ENCODE peak calls at places on chromosomes 6 and 20, in four cellular contexts. M is H1, Z is K562, D is GM12878. U is an unnamed sample.

GRCh38 chr6:75266716-75267291 is 17.8 kb downstream of the TMEM30A start:
- DNase-seq in D (no peak), Z (peak; percentile 25), M (no peak), U (no peak)

GRCh38 chr6:99614430-99615161 is 8.0 kb downstream of the PRDM13 start:
- DNase-seq in D (no peak), M (no peak), Z (no peak), U (no peak)

GRCh38 chr20:59191036-59191755 is 27.6 kb downstream of the ZNF831 start:
- DNase-seq in M (no peak), Z (no peak), D (no peak), U (no peak)

GRCh38 chr6:13934721-13935120 is 10.0 kb downstream of the RNF182 start:
- DNase-seq in D (no peak), Z (no peak), M (no peak), U (no peak)

GRCh38 chr20:11080776-11081406 is 407.1 kb upstream of the JAG1 start:
- DNase-seq in M (no peak), Z (no peak), D (no peak), U (no peak)

GRCh38 chr6:158290040-158290439 is 22.2 kb upstream of the TULP4 start:
- DNase-seq in M (no peak), Z (no peak), D (peak; percentile 45), U (no peak)

GRCh38 chr6:125104425-125104824 is 49.1 kb upstream of the TPD52L1 start:
- DNase-seq in Z (no peak), M (no peak), D (no peak), U (no peak)

GRCh38 chr20:35237486-35237885 is 11.0 kb downstream of the MMP24 start:
- DNase-seq in Z (no peak), D (no peak), M (no peak), U (peak; percentile 78)

GRCh38 chr6:129709451-129709908 is 497 bp downstream of the ARHGAP18 start:
- DNase-seq in Z (no peak), M (no peak), D (no peak), U (no peak)

GRCh38 chr20:56630086-56630493 is 984 bp downstream of the TFAP2C start:
- DNase-seq in M (peak; percentile 54), Z (peak; percentile 26), D (no peak), U (peak; percentile 12)

GRCh38 chr6:2147737-2148448 is 97.5 kb downstream of the GMDS start:
- DNase-seq in M (no peak), D (no peak), Z (no peak), U (no peak)

GRCh38 chr6:99458319-99458718 is 33.2 kb upstream of the PNISR start:
- DNase-seq in D (no peak), Z (peak; percentile 12), M (no peak), U (peak; percentile 16)

GRCh38 chr20:52493177-52493711 is 301.7 kb upstream of the ZFP64 start:
- DNase-seq in M (no peak), D (no peak), Z (no peak), U (no peak)

GRCh38 chr6:6026513-6027205 is 19.9 kb upstream of the NRN1 start:
- DNase-seq in Z (no peak), D (no peak), M (no peak), U (no peak)

GRCh38 chr6:144216668-144217218 is 66.4 kb downstream of the STX11 start:
- DNase-seq in M (no peak), D (no peak), Z (peak; percentile 79), U (peak; percentile 76)

GRCh38 chr6:166935353-166935752 is 21.0 kb downstream of the RNASET2 start:
- DNase-seq in D (no peak), Z (no peak), M (no peak), U (no peak)

GRCh38 chr6:140276719-140277118 is 902.3 kb upstream of the CITED2 start:
- DNase-seq in Z (no peak), D (no peak), M (no peak), U (no peak)

GRCh38 chr6:1390071-1390804 is 862 bp downstream of the FOXF2 start:
- DNase-seq in Z (no peak), M (no peak), D (no peak), U (peak; percentile 32)

GRCh38 chr6:47476794-47477496 is 644 bp upstream of the CD2AP start:
- DNase-seq in Z (no peak), D (no peak), M (no peak), U (no peak)

GRCh38 chr6:26328265-26328844 is 36.6 kb upstream of the BTN3A2 start:
- DNase-seq in M (no peak), Z (no peak), D (no peak), U (peak; percentile 26)

GRCh38 chr6:167210375-167211295 is 52.9 kb upstream of the GPR31 start:
- DNase-seq in D (no peak), Z (no peak), M (no peak), U (no peak)

GRCh38 chr6:147202516-147203310 is 1.5 kb upstream of the STXBP5 start:
- DNase-seq in Z (peak; percentile 93), D (peak; percentile 92), M (peak; percentile 50), U (peak; percentile 97)

GRCh38 chr6:67634199-67634598 is 1000.9 kb upstream of the ADGRB3 start:
- DNase-seq in Z (no peak), D (no peak), M (no peak), U (no peak)

GRCh38 chr6:138467901-138468300 is 31.4 kb downstream of the NHSL1 start:
- DNase-seq in D (no peak), Z (no peak), M (no peak), U (no peak)

GRCh38 chr20:57056651-57057050 is 209.8 kb downstream of the BMP7 start:
- DNase-seq in Z (no peak), M (no peak), D (no peak), U (no peak)

GRCh38 chr20:54174452-54175175 is 828 bp upstream of the CYP24A1 start:
- DNase-seq in M (no peak), Z (no peak), D (no peak), U (no peak)

GRCh38 chr6:143117108-143117507 is 56.4 kb downstream of the AIG1 start:
- DNase-seq in Z (no peak), D (no peak), M (no peak), U (no peak)

GRCh38 chr20:48007356-48007755 is 222.1 kb upstream of the SULF2 start:
- DNase-seq in D (no peak), Z (no peak), M (no peak), U (no peak)

GRCh38 chr6:42505377-42505702 is 53.6 kb upstream of the TRERF1 start:
- DNase-seq in M (no peak), Z (no peak), D (no peak), U (no peak)

GRCh38 chr20:9068896-9069663 is at the start of gene PLCB4:
- DNase-seq in Z (peak; percentile 26), M (no peak), D (no peak), U (no peak)

GRCh38 chr6:20932284-20932683 is 398.0 kb downstream of the CDKAL1 start:
- DNase-seq in D (no peak), Z (no peak), M (no peak), U (no peak)

GRCh38 chr20:24938498-24938897 is 10.6 kb upstream of the CST7 start:
- DNase-seq in M (no peak), D (no peak), Z (no peak), U (no peak)

GRCh38 chr20:11457476-11457875 is 460.2 kb upstream of the BTBD3 start:
- DNase-seq in Z (no peak), D (no peak), M (no peak), U (no peak)

GRCh38 chr20:15937179-15937578 is 636.1 kb downstream of the KIF16B start:
- DNase-seq in D (peak; percentile 43), M (no peak), Z (no peak), U (no peak)

GRCh38 chr20:15942130-15942529 is 631.1 kb downstream of the KIF16B start:
- DNase-seq in Z (no peak), M (no peak), D (no peak), U (no peak)

GRCh38 chr20:15940127-15940526 is 633.1 kb downstream of the KIF16B start:
- DNase-seq in D (no peak), Z (no peak), M (no peak), U (no peak)

GRCh38 chr20:15938847-15939246 is 634.4 kb downstream of the KIF16B start:
- DNase-seq in D (no peak), M (no peak), Z (no peak), U (no peak)
- H3K27me3 ChIP-seq in D (no peaks in the 10 kb centered on the region), M (no peaks in the 10 kb centered on the region), Z (no peaks in the 10 kb centered on the region), U (no peaks in the 10 kb centered on the region)

GRCh38 chr6:7723554-7723953 is 2.3 kb upstream of the BMP6 start:
- DNase-seq in Z (no peak), M (no peak), D (no peak), U (no peak)

GRCh38 chr6:7720346-7720745 is 5.6 kb upstream of the BMP6 start:
- DNase-seq in Z (no peak), D (no peak), M (no peak), U (no peak)

GRCh38 chr6:7719364-7719763 is 6.5 kb upstream of the BMP6 start:
- DNase-seq in Z (no peak), D (no peak), M (no peak), U (no peak)

GRCh38 chr6:7723041-7723447 is 2.9 kb upstream of the BMP6 start:
- DNase-seq in D (no peak), Z (peak; percentile 70), M (peak; percentile 61), U (no peak)

DNA sequence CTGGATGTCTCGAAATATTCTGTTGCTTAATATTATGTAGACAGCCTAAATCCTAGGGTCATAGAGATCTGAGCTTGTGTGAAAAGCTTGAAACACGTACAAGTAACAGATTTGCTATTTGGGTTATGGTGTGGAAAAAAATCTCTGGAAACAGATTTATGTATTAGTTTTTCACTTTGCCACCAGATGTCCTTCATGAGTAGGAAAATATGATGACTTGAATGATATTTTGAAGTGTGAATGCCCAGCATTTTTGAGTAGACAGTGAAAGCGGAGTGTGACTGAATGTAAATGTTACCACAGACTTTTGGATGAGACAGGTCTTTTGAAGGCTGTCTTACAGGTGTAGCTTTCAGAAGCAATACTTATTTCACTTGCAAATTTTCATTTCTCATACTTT is 4.2 kb upstream of the BMP6 start:
- DNase-seq in M (no peak), D (no peak), Z (no peak), U (no peak)
- TF ChIP-seq CTCF in M (no peak), D (peak; percentile 25), Z (peak; percentile 29), U (no peak)

GRCh38 chr20:63522981-63523611 is 2.5 kb downstream of the PPDPF start:
- DNase-seq in M (no peak), D (no peak), Z (no peak), U (no peak)

GRCh38 chr20:63520594-63520938 is at the start of gene PPDPF:
- DNase-seq in D (no peak), Z (peak; percentile 97), M (peak; percentile 39), U (peak; percentile 48)

GRCh38 chr20:63520939-63521601 is 505 bp downstream of the PPDPF start:
- DNase-seq in D (no peak), Z (peak; percentile 91), M (no peak), U (peak; percentile 49)

GRCh38 chr20:63522091-63522868 is 1.7 kb downstream of the PPDPF start:
- DNase-seq in M (no peak), Z (no peak), D (no peak), U (no peak)

DNA sequence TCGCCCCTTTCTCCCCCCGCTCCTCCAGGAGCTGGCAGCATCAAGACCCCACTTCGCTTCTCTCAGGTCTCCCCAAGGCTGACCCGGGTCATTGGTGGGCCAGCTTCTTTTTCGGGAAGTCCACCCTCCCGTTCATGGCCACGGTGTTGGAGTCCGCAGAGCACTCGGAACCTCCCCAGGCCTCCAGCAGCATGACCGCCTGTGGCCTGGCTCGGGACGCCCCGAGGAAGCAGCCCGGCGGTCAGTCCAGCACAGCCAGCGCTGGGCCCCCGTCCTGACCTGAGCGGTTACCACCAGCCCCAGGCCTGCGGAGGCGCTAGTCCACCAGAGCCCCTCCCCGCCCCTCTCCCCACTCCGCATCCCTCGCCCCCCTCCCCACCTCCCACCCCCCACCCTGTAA is 1.0 kb downstream of the PPDPF start:
- DNase-seq in Z (peak; percentile 52), M (no peak), D (no peak), U (no peak)
- TF ChIP-seq GABPA in Z (no peak), M (no peak), D (no peak), U (no peak)

GRCh38 chr20:33065785-33066184 is 12.1 kb downstream of the BPIFB3 start:
- DNase-seq in M (no peak), Z (no peak), D (no peak), U (no peak)
- H3K27me3 ChIP-seq in M (no peaks in the 10 kb centered on the region), Z (peaks cover 72% of the 10 kb centered on the region), D (no peaks in the 10 kb centered on the region), U (no peaks in the 10 kb centered on the region)